ENCODE peak calls at places on chromosome 1, in six cellular contexts. P, M, T, Z, X and B are unnamed samples.

GRCh38 chr1:56413671-56414199 is 165.6 kb downstream of the PLPP3 start:
- ATAC-seq in M (no peak), P (no peak), Z (no peak), X (no peak), T (no peak), B (no peak)

GRCh38 chr1:193083365-193084088 is 21.7 kb downstream of the GLRX2 start:
- ATAC-seq in X (no peak), T (no peak), P (no peak), Z (no peak), M (no peak), B (no peak)

GRCh38 chr1:244442850-244443249 is 8.9 kb downstream of the ADSS2 start:
- ATAC-seq in T (no peak), X (no peak), P (no peak), Z (no peak), M (no peak), B (no peak)

GRCh38 chr1:232629250-232630046 is 485 bp downstream of the SIPA1L2 start:
- ATAC-seq in M (peak; percentile 43), Z (peak; percentile 18), P (peak; percentile 17), X (no peak), T (peak; percentile 50), B (peak; percentile 38)

GRCh38 chr1:17090844-17091243 is 28.4 kb downstream of the PADI2 start:
- ATAC-seq in X (no peak), M (peak; percentile 29), Z (no peak), T (no peak), P (no peak), B (no peak)

GRCh38 chr1:240122639-240123604 is 31.2 kb downstream of the FMN2 start:
- ATAC-seq in T (no peak), Z (no peak), X (no peak), P (no peak), M (peak; percentile 61), B (no peak)

GRCh38 chr1:12143631-12144155 is 23.1 kb upstream of the TNFRSF1B start:
- ATAC-seq in X (peak; percentile 89), Z (peak; percentile 42), T (peak; percentile 45), P (peak; percentile 68), M (peak; percentile 97), B (peak; percentile 63)

GRCh38 chr1:29258974-29259801 is 22.9 kb downstream of the PTPRU start:
- ATAC-seq in Z (peak; percentile 70), T (peak; percentile 61), X (peak; percentile 1), M (peak; percentile 41), P (peak; percentile 40), B (no peak)

GRCh38 chr1:168509875-168510594 is 33.8 kb downstream of the XCL2 start:
- ATAC-seq in P (no peak), X (no peak), M (no peak), T (no peak), Z (peak; percentile 58), B (peak; percentile 28)

GRCh38 chr1:170735366-170736263 is 71.7 kb downstream of the PRRX1 start:
- ATAC-seq in M (no peak), X (no peak), Z (no peak), T (no peak), P (peak; percentile 39), B (no peak)

GRCh38 chr1:1291023-1291528 is 10.8 kb downstream of the SCNN1D start:
- ATAC-seq in P (no peak), X (no peak), M (peak; percentile 2), T (no peak), Z (no peak), B (no peak)

GRCh38 chr1:66346873-66347272 is 187.1 kb upstream of the SGIP1 start:
- ATAC-seq in Z (no peak), X (no peak), M (no peak), T (no peak), P (no peak), B (no peak)

GRCh38 chr1:165852896-165853295 is 25.5 kb downstream of the UCK2 start:
- ATAC-seq in X (no peak), M (no peak), Z (no peak), T (no peak), P (no peak), B (no peak)

GRCh38 chr1:40383095-40383487 is 9.6 kb downstream of the SMAP2 start:
- ATAC-seq in X (no peak), Z (no peak), M (peak; percentile 16), P (no peak), T (no peak), B (no peak)

GRCh38 chr1:224660074-224660473 is 44.0 kb downstream of the CNIH3 start:
- ATAC-seq in M (no peak), X (no peak), P (no peak), Z (no peak), T (no peak), B (no peak)

GRCh38 chr1:221227872-221228337 is 348.7 kb downstream of the HLX start:
- ATAC-seq in M (no peak), X (no peak), T (peak; percentile 36), Z (no peak), P (no peak), B (no peak)

GRCh38 chr1:114337417-114337816 is 173.6 kb downstream of the TRIM33 start:
- ATAC-seq in Z (no peak), T (no peak), M (no peak), X (no peak), P (no peak), B (no peak)

GRCh38 chr1:198788561-198789064 is 149.8 kb downstream of the PTPRC start:
- ATAC-seq in T (peak; percentile 65), M (no peak), Z (peak; percentile 94), X (no peak), P (no peak), B (no peak)

GRCh38 chr1:219401723-219402431 is 211.0 kb downstream of the ZC3H11B start:
- ATAC-seq in X (no peak), T (no peak), M (no peak), P (no peak), Z (no peak), B (no peak)

GRCh38 chr1:209387969-209388329 is 195.6 kb upstream of the CAMK1G start:
- ATAC-seq in M (peak; percentile 65), T (no peak), P (no peak), X (no peak), Z (no peak), B (no peak)